ENCODE peak calls at places on chromosomes 2 and 18, in ten cellular contexts. L is H1, K is uterus, O is heart right ventricle, T is heart left ventricle, W is upper lobe of right lung, U is brain microvascular endothelial cell, I is cardiac muscle cell, A is PC-9, Y is esophagus squamous epithelium. Z is an unnamed sample.

GRCh38 chr2:54015809-54016703 is 45.3 kb upstream of the PSME4 start:
- DNase-seq in A (no peak), W (no peak), T (no peak), L (no peak), I (no peak), U (peak; percentile 77), Y (no peak), O (no peak), K (no peak), Z (no peak)

GRCh38 chr2:170651603-170652002 is 63.5 kb upstream of the SP5 start:
- DNase-seq in T (no peak), L (no peak), A (no peak), Y (no peak), U (no peak), I (no peak), O (no peak), W (no peak), K (no peak), Z (no peak)

GRCh38 chr2:65530547-65531320 is 98.3 kb upstream of the SPRED2 start:
- DNase-seq in I (no peak), K (no peak), W (no peak), L (no peak), T (no peak), O (no peak), U (peak; percentile 17), A (no peak), Y (no peak), Z (no peak)

GRCh38 chr18:23547806-23548205 is 38.5 kb downstream of the NPC1 start:
- DNase-seq in A (peak; percentile 74), T (no peak), I (no peak), L (no peak), U (peak; percentile 31), O (no peak), Y (no peak), W (no peak), K (no peak), Z (no peak)

GRCh38 chr2:105895995-105896764 is 151.5 kb downstream of the NCK2 start:
- DNase-seq in W (no peak), O (no peak), A (no peak), I (no peak), T (no peak), L (no peak), Y (no peak), K (no peak), U (no peak), Z (no peak)

GRCh38 chr2:202327887-202328286 is 48.2 kb upstream of the BMPR2 start:
- DNase-seq in O (no peak), L (no peak), A (no peak), K (no peak), U (no peak), Y (no peak), T (no peak), I (peak; percentile 63), W (no peak), Z (peak; percentile 53)

GRCh38 chr18:8835556-8835955 is 130.2 kb downstream of the MTCL1 start:
- DNase-seq in L (no peak), A (no peak), W (no peak), I (no peak), K (no peak), O (no peak), T (no peak), Y (no peak), U (no peak), Z (no peak)

GRCh38 chr2:41870948-41871522 is 176.8 kb upstream of the PKDCC start:
- DNase-seq in Y (no peak), W (no peak), A (no peak), K (no peak), T (peak; percentile 47), O (no peak), L (peak; percentile 17), U (peak; percentile 25), I (peak; percentile 54), Z (no peak)

GRCh38 chr18:2686349-2686968 is 30.9 kb downstream of the SMCHD1 start:
- DNase-seq in T (no peak), L (no peak), W (no peak), Y (no peak), I (no peak), K (no peak), O (no peak), A (no peak), U (no peak), Z (no peak)

GRCh38 chr2:159246325-159246988 is 40.0 kb downstream of the WDSUB1 start:
- DNase-seq in U (no peak), T (no peak), L (no peak), Y (no peak), A (no peak), W (no peak), O (no peak), I (no peak), K (no peak), Z (no peak)

GRCh38 chr2:25274868-25275574 is 66.7 kb downstream of the DNMT3A start:
- DNase-seq in Y (no peak), L (no peak), I (no peak), K (peak; percentile 60), T (peak; percentile 62), O (peak; percentile 53), U (no peak), A (peak; percentile 26), W (no peak), Z (no peak)

GRCh38 chr18:74819433-74820059 is 221.9 kb downstream of the ZNF407 start:
- DNase-seq in Y (no peak), U (no peak), L (peak; percentile 70), K (no peak), W (no peak), O (no peak), A (no peak), I (peak; percentile 37), T (no peak), Z (no peak)

DNA sequence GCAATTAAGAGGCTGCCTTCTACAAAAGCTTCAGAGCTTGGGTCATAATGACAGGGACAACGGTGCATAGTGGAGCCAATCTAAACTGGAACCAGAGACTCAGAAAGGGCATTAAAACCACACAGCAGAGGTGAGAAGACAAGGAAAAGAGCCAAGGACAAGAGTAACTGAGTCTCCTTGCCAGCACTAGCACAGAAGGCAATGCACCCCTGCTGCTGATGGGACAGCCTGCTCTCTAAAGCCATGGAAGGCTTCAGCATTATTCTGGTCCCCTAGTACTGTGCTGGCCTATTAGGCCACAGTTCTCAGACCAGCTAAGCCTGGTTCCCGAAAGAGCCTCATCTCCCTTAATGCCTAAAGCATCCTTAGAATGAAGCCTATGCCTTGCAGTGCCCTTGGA is 15.5 kb downstream of the MYO5B start:
- DNase-seq in T (no peak), I (no peak), W (no peak), O (no peak), L (no peak), U (no peak), K (no peak), A (no peak), Y (no peak), Z (no peak)
- H3K27me3 ChIP-seq in T (peaks cover 15% of the 10 kb centered on the region), I (peaks cover 8% of the 10 kb centered on the region), W (peaks cover 5% of the 10 kb centered on the region), O (no peaks in the 10 kb centered on the region), L (no peaks in the 10 kb centered on the region), U (no peaks in the 10 kb centered on the region), K (no peaks in the 10 kb centered on the region), A (no peaks in the 10 kb centered on the region), Y (no peaks in the 10 kb centered on the region), Z (no peaks in the 10 kb centered on the region)

GRCh38 chr2:226048625-226049024 is 649.1 kb downstream of the NYAP2 start:
- DNase-seq in U (peak; percentile 82), L (no peak), W (no peak), Y (no peak), I (peak; percentile 32), O (no peak), K (no peak), A (peak; percentile 90), T (no peak), Z (no peak)
- TF ChIP-seq CTCF in U (peak; percentile 35), L (no peak), W (no peak), Y (no peak), I (no peak), O (no peak), K (no peak), A (no peak), T (no peak), Z (no peak)

DNA sequence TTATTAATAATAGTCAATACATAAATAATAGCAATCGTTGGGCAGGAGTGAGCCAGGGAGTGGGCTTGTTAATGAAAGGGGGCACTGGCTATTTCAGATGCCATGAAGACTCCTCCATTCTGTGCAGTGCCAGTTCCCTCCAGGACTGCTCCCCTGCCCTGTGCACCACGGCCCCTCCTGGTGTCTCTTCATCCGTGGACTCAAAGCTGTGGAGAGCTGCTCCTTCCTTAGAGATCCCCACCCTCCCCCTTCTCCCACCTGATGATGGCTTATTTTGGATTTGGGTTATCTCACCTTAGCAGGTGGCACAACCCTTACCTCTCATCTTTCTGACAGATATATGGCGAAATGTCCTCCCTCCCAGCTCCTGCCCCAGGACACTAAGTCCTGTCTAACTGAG is 3.1 kb upstream of the CELF4 start:
- DNase-seq in L (no peak), O (no peak), Y (no peak), A (no peak), I (no peak), K (no peak), T (no peak), U (no peak), W (no peak), Z (no peak)
- H3K27me3 ChIP-seq in L (peaks cover 65% of the 10 kb centered on the region), O (peaks cover 22% of the 10 kb centered on the region), Y (peaks cover 20% of the 10 kb centered on the region), A (no peaks in the 10 kb centered on the region), I (peaks cover 70% of the 10 kb centered on the region), K (peaks cover 9% of the 10 kb centered on the region), T (peaks cover 57% of the 10 kb centered on the region), U (peaks cover 42% of the 10 kb centered on the region), W (peaks cover 73% of the 10 kb centered on the region), Z (peaks cover 16% of the 10 kb centered on the region)

GRCh38 chr2:69060938-69061501 is 48.0 kb downstream of the ANTXR1 start:
- DNase-seq in K (no peak), Y (no peak), U (no peak), T (no peak), O (no peak), W (no peak), L (no peak), I (no peak), A (no peak), Z (no peak)

GRCh38 chr2:69062307-69062706 is 49.3 kb downstream of the ANTXR1 start:
- DNase-seq in L (no peak), K (no peak), T (no peak), U (no peak), Y (no peak), A (no peak), W (no peak), I (no peak), O (no peak), Z (no peak)

GRCh38 chr2:69057660-69058059 is 44.7 kb downstream of the ANTXR1 start:
- DNase-seq in I (no peak), A (no peak), U (no peak), T (no peak), Y (no peak), K (no peak), W (no peak), O (no peak), L (no peak), Z (no peak)

GRCh38 chr2:69059731-69060290 is 46.8 kb downstream of the ANTXR1 start:
- DNase-seq in L (no peak), T (no peak), A (no peak), W (no peak), Y (no peak), I (no peak), U (no peak), K (no peak), O (no peak), Z (no peak)

DNA sequence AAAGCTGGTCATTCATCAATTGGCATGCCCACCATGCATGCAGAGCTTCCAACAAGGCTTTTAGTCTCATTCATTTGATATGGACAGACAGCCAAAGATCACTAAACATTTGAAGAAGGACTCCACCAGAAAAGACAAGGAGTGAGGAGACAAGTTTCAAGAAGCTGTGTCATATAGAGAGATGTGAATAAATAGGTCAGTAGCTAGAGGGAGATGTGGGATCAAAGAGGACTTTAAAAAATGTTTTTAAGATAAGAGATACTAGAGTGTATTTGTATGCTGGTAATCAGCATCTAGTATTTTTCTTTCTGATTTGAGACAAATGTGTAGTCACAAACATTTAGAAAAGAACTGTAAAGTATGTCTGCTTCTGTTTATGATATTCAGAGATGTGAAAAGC is 48.5 kb downstream of the ANTXR1 start:
- DNase-seq in L (no peak), K (no peak), A (no peak), Y (no peak), U (no peak), W (no peak), O (no peak), T (no peak), I (no peak), Z (no peak)
- TF ChIP-seq CTCF in L (no peak), K (no peak), A (no peak), Y (no peak), U (no peak), W (no peak), O (no peak), T (no peak), I (no peak), Z (peak; percentile 9)

Z was measured in adrenal gland.